ENCODE peak calls at places on chromosomes 2 and 18, in six cellular contexts. G, S, F, J, B and Q are unnamed samples.

GRCh38 chr2:16050261-16051045 is 110.1 kb downstream of the MYCN start:
- DNase-seq in G (no peak), J (no peak), S (no peak), B (no peak), F (no peak), Q (no peak)

GRCh38 chr2:240355001-240355891 is 80.2 kb upstream of the GPC1 start:
- DNase-seq in F (no peak), S (no peak), G (no peak), B (no peak), J (no peak), Q (no peak)

GRCh38 chr2:43331428-43331827 is 105.0 kb upstream of the ZFP36L2 start:
- DNase-seq in B (no peak), S (no peak), F (no peak), J (no peak), G (no peak), Q (no peak)

GRCh38 chr2:216388046-216388884 is 16.0 kb upstream of the MARCHF4 start:
- DNase-seq in G (no peak), F (no peak), S (no peak), J (no peak), B (no peak), Q (no peak)

GRCh38 chr2:152336854-152337510 is 2.0 kb downstream of the FMNL2 start:
- DNase-seq in B (no peak), S (peak), F (no peak), J (no peak), G (peak), Q (peak)

GRCh38 chr2:40220177-40220925 is 231.5 kb downstream of the SLC8A1 start:
- DNase-seq in J (no peak), F (no peak), S (no peak), B (no peak), G (no peak), Q (peak)

GRCh38 chr2:17538022-17538843 is 2.3 kb upstream of the VSNL1 start:
- DNase-seq in S (peak), B (no peak), F (no peak), G (peak), J (no peak), Q (peak)

GRCh38 chr2:102129956-102130650 is 12.4 kb upstream of the IL1R1 start:
- DNase-seq in S (no peak), B (no peak), J (no peak), G (no peak), F (no peak), Q (no peak)

GRCh38 chr18:62045316-62045715 is 141.5 kb downstream of the PIGN start:
- DNase-seq in B (no peak), F (no peak), J (no peak), G (no peak), S (no peak), Q (no peak)

GRCh38 chr2:95670167-95670566 is 78.4 kb downstream of the TRIM43 start:
- DNase-seq in F (no peak), S (no peak), G (no peak), B (no peak), J (no peak), Q (peak)

GRCh38 chr18:48228841-48229240 is 180.3 kb downstream of the ZBTB7C start:
- DNase-seq in B (no peak), G (no peak), F (no peak), S (no peak), J (no peak), Q (no peak)

GRCh38 chr2:69395866-69396265 is 8.8 kb upstream of the GFPT1 start:
- DNase-seq in B (no peak), F (no peak), J (no peak), S (no peak), G (no peak), Q (no peak)

GRCh38 chr18:10927290-10927979 is 221.9 kb downstream of the PIEZO2 start:
- DNase-seq in J (no peak), F (no peak), S (peak), B (no peak), G (no peak), Q (peak)

GRCh38 chr2:239039479-239039861 is 191.6 kb downstream of the TWIST2 start:
- DNase-seq in G (no peak), F (no peak), B (no peak), J (no peak), S (no peak), Q (no peak)

GRCh38 chr2:120736955-120737801 is 1.5 kb downstream of the GLI2 start:
- DNase-seq in F (no peak), G (peak), S (peak), J (no peak), B (no peak), Q (peak)

GRCh38 chr2:240465268-240465764 is 29.9 kb downstream of the GPC1 start:
- DNase-seq in S (no peak), F (peak), G (peak), B (no peak), J (no peak), Q (no peak)

GRCh38 chr2:15720561-15721307 is 129.1 kb downstream of the DDX1 start:
- DNase-seq in J (no peak), S (no peak), G (no peak), F (no peak), B (no peak), Q (no peak)

GRCh38 chr2:18645315-18645714 is 55.9 kb upstream of the NT5C1B start:
- DNase-seq in B (no peak), J (no peak), S (no peak), F (no peak), G (no peak), Q (no peak)

GRCh38 chr2:217905395-217905794 is 97.4 kb downstream of the TNS1 start:
- DNase-seq in F (no peak), G (no peak), J (no peak), S (no peak), B (no peak), Q (no peak)

GRCh38 chr2:16662440-16662839 is 3.2 kb downstream of the CYRIA start:
- DNase-seq in J (no peak), G (no peak), B (no peak), S (peak), F (no peak), Q (no peak)

GRCh38 chr18:21857871-21858270 is 117.3 kb downstream of the MIB1 start:
- DNase-seq in F (no peak), G (no peak), S (no peak), B (no peak), J (no peak), Q (no peak)

GRCh38 chr18:21760321-21760720 is 19.7 kb downstream of the MIB1 start:
- DNase-seq in J (no peak), G (no peak), S (no peak), F (no peak), B (no peak), Q (peak)

GRCh38 chr2:232328516-232329460 is 49.8 kb upstream of the ALPP start:
- DNase-seq in S (no peak), F (peak), G (peak), B (no peak), J (no peak), Q (no peak)

GRCh38 chr2:69997296-69998184 is 36.1 kb upstream of the ASPRV1 start:
- DNase-seq in S (no peak), F (no peak), G (peak), B (no peak), J (no peak), Q (peak)

GRCh38 chr2:236986524-236987330 is 99.0 kb upstream of the COPS8 start:
- DNase-seq in J (no peak), S (no peak), G (no peak), B (no peak), F (no peak), Q (no peak)

GRCh38 chr2:239035997-239036731 is 188.3 kb downstream of the TWIST2 start:
- DNase-seq in J (no peak), G (peak), S (no peak), B (no peak), F (no peak), Q (no peak)

GRCh38 chr2:236562434-236562833 is 7.2 kb upstream of the ACKR3 start:
- DNase-seq in B (no peak), S (peak), G (no peak), F (no peak), J (no peak), Q (no peak)

GRCh38 chr18:37483221-37483971 is 82.2 kb downstream of the CELF4 start:
- DNase-seq in F (no peak), S (peak), B (no peak), G (peak), J (no peak), Q (peak)

GRCh38 chr2:108058575-108059137 is 72.3 kb downstream of the SLC5A7 start:
- DNase-seq in G (no peak), F (no peak), B (no peak), S (no peak), J (no peak), Q (no peak)

GRCh38 chr2:146587291-146587713 is 1257.5 kb upstream of the ACVR2A start:
- DNase-seq in G (no peak), B (no peak), F (no peak), J (no peak), S (no peak), Q (no peak)